ENCODE peak calls at places on chromosomes 6 and 20, in five cellular contexts. S, T, J, B and P are unnamed samples.

GRCh38 chr20:46117704-46118467 is at the start of gene CD40:
- DNase-seq in J (peak), S (peak), B (peak), T (no peak), P (peak)

GRCh38 chr6:109447878-109448555 is 7.5 kb downstream of the SMPD2 start:
- DNase-seq in T (no peak), J (no peak), S (no peak), B (no peak), P (no peak)

GRCh38 chr20:12874933-12875332 is 133.8 kb upstream of the SPTLC3 start:
- DNase-seq in J (no peak), T (no peak), B (no peak), S (no peak), P (no peak)

GRCh38 chr20:33668087-33668790 is 1.5 kb downstream of the ACTL10 start:
- DNase-seq in S (peak), B (no peak), J (no peak), T (no peak), P (no peak)

GRCh38 chr6:104321301-104321700 is 538.4 kb downstream of the HACE1 start:
- DNase-seq in S (no peak), B (no peak), T (no peak), J (no peak), P (no peak)

GRCh38 chr6:22904413-22904812 is 335.0 kb downstream of the HDGFL1 start:
- DNase-seq in B (no peak), S (no peak), J (no peak), T (peak), P (peak)

GRCh38 chr6:166672624-166673165 is 45.6 kb upstream of the RPS6KA2 start:
- DNase-seq in T (no peak), B (no peak), S (no peak), J (no peak), P (no peak)

GRCh38 chr20:64110411-64111068 is 3.2 kb upstream of the NPBWR2 start:
- DNase-seq in T (no peak), J (no peak), B (no peak), S (peak), P (no peak)

GRCh38 chr20:57589123-57589727 is 28.3 kb downstream of the PCK1 start:
- DNase-seq in T (no peak), J (no peak), B (no peak), S (no peak), P (no peak)

GRCh38 chr20:33674294-33675126 is at the start of gene NECAB3:
- DNase-seq in T (peak), B (peak), J (peak), S (peak), P (peak)